ENCODE peak calls at places on chromosomes 12 and 14, in four cellular contexts. E is K562, P is GM12878, U is SK-N-SH. B is an unnamed sample.

GRCh38 chr12:12606793-12607589 is 4.7 kb upstream of the CREBL2 start:
- DNase-seq in E (no peak), P (peak; percentile 53), U (no peak), B (no peak)

GRCh38 chr12:11882301-11883019 is 188.3 kb upstream of the BCL2L14 start:
- DNase-seq in E (no peak), P (peak; percentile 39), U (no peak), B (no peak)

GRCh38 chr12:106583578-106584103 is 837 bp downstream of the RFX4 start:
- DNase-seq in E (no peak), P (no peak), U (peak; percentile 61), B (peak; percentile 64)

GRCh38 chr12:70393787-70394519 is 27.9 kb downstream of the KCNMB4 start:
- DNase-seq in E (no peak), P (no peak), U (no peak), B (no peak)

GRCh38 chr12:101045486-101046474 is 164.3 kb downstream of the SLC5A8 start:
- DNase-seq in E (no peak), P (no peak), U (no peak), B (no peak)

GRCh38 chr14:64725360-64725815 is 21.2 kb downstream of the PLEKHG3 start:
- DNase-seq in E (no peak), P (no peak), U (no peak), B (no peak)

GRCh38 chr14:93304771-93305170 is 28.1 kb downstream of the BTBD7 start:
- DNase-seq in E (no peak), P (no peak), U (no peak), B (no peak)

GRCh38 chr12:70290126-70290525 is 46.9 kb downstream of the CNOT2 start:
- DNase-seq in E (no peak), P (no peak), U (no peak), B (no peak)

GRCh38 chr12:93778306-93778705 is 101.1 kb downstream of the CRADD start:
- DNase-seq in E (no peak), P (no peak), U (no peak), B (no peak)

GRCh38 chr12:67161322-67161918 is 107.7 kb upstream of the CAND1 start:
- DNase-seq in E (peak; percentile 18), P (no peak), U (peak; percentile 11), B (peak; percentile 43)

GRCh38 chr14:106691601-106692291 is 1165.4 kb downstream of the TMEM121 start:
- DNase-seq in E (peak; percentile 15), P (peak; percentile 79), U (peak; percentile 23), B (peak; percentile 15)

GRCh38 chr12:11728154-11728755 is 78.8 kb downstream of the ETV6 start:
- DNase-seq in E (no peak), P (no peak), U (no peak), B (no peak)

GRCh38 chr12:51871918-51872688 is 15.8 kb upstream of the ANKRD33 start:
- DNase-seq in E (no peak), P (no peak), U (no peak), B (no peak)

GRCh38 chr12:25052191-25053020 is 103.5 kb upstream of the BCAT1 start:
- DNase-seq in E (no peak), P (peak; percentile 93), U (no peak), B (no peak)

GRCh38 chr12:126784328-126784921 is 1482.5 kb upstream of the TMEM132C start:
- DNase-seq in E (peak; percentile 31), P (no peak), U (peak; percentile 32), B (peak; percentile 8)
- TF ChIP-seq USF1 in E (no peak), P (no peak), U (no peak), B (no peak)

GRCh38 chr12:24015771-24016170 is 66.3 kb upstream of the SOX5 start:
- DNase-seq in E (no peak), P (no peak), U (no peak), B (no peak)
- TF ChIP-seq USF1 in E (no peak), P (no peak), U (no peak), B (no peak)

GRCh38 chr12:122411537-122411936 is 10.9 kb downstream of the CLIP1 start:
- DNase-seq in E (no peak), P (no peak), U (no peak), B (no peak)
- TF ChIP-seq USF1 in E (no peak), P (no peak), U (no peak), B (no peak)

GRCh38 chr14:51448831-51449665 is 202.7 kb upstream of the FRMD6 start:
- DNase-seq in E (no peak), P (no peak), U (peak; percentile 45), B (no peak)
- TF ChIP-seq USF1 in E (no peak), P (no peak), U (no peak), B (no peak)

B was measured in WTC11.